ENCODE peak calls at places on chromosomes 2 and 18, in ten cellular contexts. One of them, this sample, is unnamed. For H3K9me3, the result is how much of the 10 kb centered on the place peaks cover.

GRCh38 chr2:217785544-217786045 is 217.2 kb downstream of the TNS1 start:
- DNase-seq in Panc1: peak
- DNase-seq in upper lobe of right lung: peak
- DNase-seq in ascending aorta: peak
- DNase-seq in body of pancreas: peak
- DNase-seq in endodermal cell: peak
- DNase-seq in sigmoid colon: peak
- DNase-seq in gastrocnemius medialis: no peak
- DNase-seq in lower lobe of right lung: peak
- DNase-seq in transverse colon: peak
- DNase-seq in this sample: peak

GRCh38 chr2:111919794-111920608 is 21.6 kb downstream of the MERTK start:
- DNase-seq in sigmoid colon: peak
- DNase-seq in gastrocnemius medialis: no peak
- DNase-seq in Panc1: no peak
- DNase-seq in ascending aorta: peak
- DNase-seq in endodermal cell: peak
- DNase-seq in body of pancreas: peak
- DNase-seq in lower lobe of right lung: peak
- DNase-seq in upper lobe of right lung: peak
- DNase-seq in transverse colon: peak
- DNase-seq in this sample: peak

GRCh38 chr2:152874955-152875354 is 156.5 kb downstream of the ARL6IP6 start:
- DNase-seq in endodermal cell: no peak
- DNase-seq in gastrocnemius medialis: no peak
- DNase-seq in sigmoid colon: no peak
- DNase-seq in upper lobe of right lung: no peak
- DNase-seq in Panc1: no peak
- DNase-seq in transverse colon: no peak
- DNase-seq in ascending aorta: no peak
- DNase-seq in lower lobe of right lung: no peak
- DNase-seq in body of pancreas: no peak
- DNase-seq in this sample: no peak

GRCh38 chr2:218811382-218811781 is 20.2 kb downstream of the PRKAG3 start:
- DNase-seq in Panc1: no peak
- DNase-seq in upper lobe of right lung: peak
- DNase-seq in ascending aorta: no peak
- DNase-seq in body of pancreas: peak
- DNase-seq in transverse colon: no peak
- DNase-seq in gastrocnemius medialis: no peak
- DNase-seq in sigmoid colon: no peak
- DNase-seq in endodermal cell: no peak
- DNase-seq in lower lobe of right lung: peak
- DNase-seq in this sample: no peak

GRCh38 chr2:196729418-196729817 is 70.1 kb downstream of the GTF3C3 start:
- DNase-seq in sigmoid colon: no peak
- DNase-seq in lower lobe of right lung: no peak
- DNase-seq in body of pancreas: peak
- DNase-seq in endodermal cell: no peak
- DNase-seq in ascending aorta: no peak
- DNase-seq in Panc1: no peak
- DNase-seq in transverse colon: no peak
- DNase-seq in gastrocnemius medialis: no peak
- DNase-seq in upper lobe of right lung: no peak
- DNase-seq in this sample: no peak

GRCh38 chr18:23900979-23901378 is 113.6 kb upstream of the TTC39C start:
- DNase-seq in ascending aorta: no peak
- DNase-seq in Panc1: no peak
- DNase-seq in sigmoid colon: no peak
- DNase-seq in transverse colon: no peak
- DNase-seq in lower lobe of right lung: no peak
- DNase-seq in upper lobe of right lung: no peak
- DNase-seq in gastrocnemius medialis: no peak
- DNase-seq in endodermal cell: no peak
- DNase-seq in body of pancreas: peak
- DNase-seq in this sample: no peak

GRCh38 chr2:46669016-46669415 is 189.7 kb downstream of the TMEM247 start:
- DNase-seq in upper lobe of right lung: no peak
- DNase-seq in Panc1: no peak
- DNase-seq in ascending aorta: no peak
- DNase-seq in sigmoid colon: no peak
- DNase-seq in body of pancreas: no peak
- DNase-seq in lower lobe of right lung: no peak
- DNase-seq in transverse colon: no peak
- DNase-seq in endodermal cell: no peak
- DNase-seq in gastrocnemius medialis: no peak
- DNase-seq in this sample: no peak

GRCh38 chr2:236572482-236572881 is 2.9 kb downstream of the ACKR3 start:
- DNase-seq in sigmoid colon: peak
- DNase-seq in body of pancreas: peak
- DNase-seq in gastrocnemius medialis: no peak
- DNase-seq in transverse colon: no peak
- DNase-seq in lower lobe of right lung: no peak
- DNase-seq in endodermal cell: peak
- DNase-seq in ascending aorta: peak
- DNase-seq in upper lobe of right lung: no peak
- DNase-seq in Panc1: no peak
- DNase-seq in this sample: peak

GRCh38 chr2:199230091-199230490 is 227.6 kb downstream of the SATB2 start:
- DNase-seq in endodermal cell: no peak
- DNase-seq in lower lobe of right lung: no peak
- DNase-seq in Panc1: no peak
- DNase-seq in gastrocnemius medialis: no peak
- DNase-seq in upper lobe of right lung: no peak
- DNase-seq in sigmoid colon: no peak
- DNase-seq in ascending aorta: no peak
- DNase-seq in body of pancreas: no peak
- DNase-seq in transverse colon: no peak
- DNase-seq in this sample: no peak

GRCh38 chr18:48098538-48098937 is 168.1 kb upstream of the SMAD2 start:
- DNase-seq in body of pancreas: no peak
- DNase-seq in sigmoid colon: no peak
- DNase-seq in lower lobe of right lung: no peak
- DNase-seq in endodermal cell: no peak
- DNase-seq in upper lobe of right lung: no peak
- DNase-seq in Panc1: no peak
- DNase-seq in ascending aorta: no peak
- DNase-seq in transverse colon: no peak
- DNase-seq in gastrocnemius medialis: no peak
- DNase-seq in this sample: no peak

GRCh38 chr18:2984703-2985261 is 28.2 kb downstream of the LPIN2 start:
- DNase-seq in upper lobe of right lung: no peak
- DNase-seq in sigmoid colon: no peak
- DNase-seq in body of pancreas: peak
- DNase-seq in transverse colon: peak
- DNase-seq in gastrocnemius medialis: no peak
- DNase-seq in ascending aorta: no peak
- DNase-seq in endodermal cell: no peak
- DNase-seq in lower lobe of right lung: no peak
- DNase-seq in Panc1: no peak
- DNase-seq in this sample: no peak

GRCh38 chr2:148853458-148853857 is 21.6 kb upstream of the KIF5C start:
- DNase-seq in sigmoid colon: no peak
- DNase-seq in lower lobe of right lung: no peak
- DNase-seq in Panc1: no peak
- DNase-seq in gastrocnemius medialis: no peak
- DNase-seq in ascending aorta: no peak
- DNase-seq in transverse colon: no peak
- DNase-seq in upper lobe of right lung: no peak
- DNase-seq in endodermal cell: no peak
- DNase-seq in body of pancreas: no peak
- DNase-seq in this sample: no peak

GRCh38 chr2:41869542-41870256 is 178.1 kb upstream of the PKDCC start:
- DNase-seq in gastrocnemius medialis: peak
- DNase-seq in sigmoid colon: peak
- DNase-seq in endodermal cell: peak
- DNase-seq in ascending aorta: peak
- DNase-seq in upper lobe of right lung: peak
- DNase-seq in lower lobe of right lung: peak
- DNase-seq in body of pancreas: peak
- DNase-seq in Panc1: peak
- DNase-seq in transverse colon: peak
- DNase-seq in this sample: peak

GRCh38 chr2:41872646-41873045 is 175.2 kb upstream of the PKDCC start:
- DNase-seq in ascending aorta: no peak
- DNase-seq in gastrocnemius medialis: no peak
- DNase-seq in endodermal cell: no peak
- DNase-seq in sigmoid colon: no peak
- DNase-seq in transverse colon: no peak
- DNase-seq in upper lobe of right lung: no peak
- DNase-seq in body of pancreas: no peak
- DNase-seq in lower lobe of right lung: no peak
- DNase-seq in Panc1: no peak
- DNase-seq in this sample: no peak

GRCh38 chr2:41870257-41870570 is 177.6 kb upstream of the PKDCC start:
- DNase-seq in lower lobe of right lung: no peak
- DNase-seq in transverse colon: no peak
- DNase-seq in ascending aorta: no peak
- DNase-seq in Panc1: no peak
- DNase-seq in endodermal cell: no peak
- DNase-seq in sigmoid colon: no peak
- DNase-seq in body of pancreas: no peak
- DNase-seq in gastrocnemius medialis: no peak
- DNase-seq in upper lobe of right lung: no peak
- DNase-seq in this sample: no peak

GRCh38 chr2:41873102-41873501 is 174.7 kb upstream of the PKDCC start:
- DNase-seq in gastrocnemius medialis: no peak
- DNase-seq in body of pancreas: no peak
- DNase-seq in sigmoid colon: no peak
- DNase-seq in lower lobe of right lung: no peak
- DNase-seq in transverse colon: no peak
- DNase-seq in ascending aorta: no peak
- DNase-seq in upper lobe of right lung: no peak
- DNase-seq in endodermal cell: no peak
- DNase-seq in Panc1: no peak
- DNase-seq in this sample: no peak

DNA sequence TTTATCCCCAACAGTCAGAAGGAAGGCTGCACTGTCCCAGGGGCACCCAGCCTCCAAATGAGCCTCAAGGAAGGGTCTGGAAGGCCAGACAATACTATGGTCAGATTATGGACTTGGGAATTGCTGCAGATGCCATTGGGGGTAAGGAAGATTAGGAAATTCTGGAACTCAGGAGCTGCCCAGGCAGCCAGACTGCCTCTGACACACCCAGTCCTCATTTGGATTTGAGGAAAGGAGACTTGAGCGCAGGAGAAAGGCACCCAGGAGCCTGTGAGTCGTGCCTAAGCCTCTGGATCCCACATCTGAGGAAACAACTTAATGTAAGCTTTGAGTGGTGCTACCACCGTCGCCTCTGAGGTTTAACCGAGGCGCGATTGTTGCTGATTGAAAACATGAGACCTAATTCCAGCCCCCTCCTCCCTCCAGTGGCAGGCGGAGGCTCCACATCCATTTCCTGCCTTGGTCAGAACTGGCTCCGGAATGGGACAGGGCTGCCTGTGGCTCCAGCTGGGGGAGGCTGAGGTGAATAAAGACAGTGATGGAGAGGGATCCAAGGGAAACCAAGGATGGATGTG is 176.8 kb upstream of the PKDCC start:
- DNase-seq in gastrocnemius medialis: no peak
- DNase-seq in ascending aorta: no peak
- DNase-seq in body of pancreas: no peak
- DNase-seq in Panc1: no peak
- DNase-seq in sigmoid colon: no peak
- DNase-seq in endodermal cell: peak
- DNase-seq in upper lobe of right lung: no peak
- DNase-seq in lower lobe of right lung: no peak
- DNase-seq in transverse colon: no peak
- DNase-seq in this sample: no peak
- TF ChIP-seq CTCF in gastrocnemius medialis: no peak
- TF ChIP-seq CTCF in ascending aorta: peak
- TF ChIP-seq CTCF in body of pancreas: no peak
- TF ChIP-seq CTCF in Panc1: no peak
- TF ChIP-seq CTCF in sigmoid colon: no peak
- TF ChIP-seq CTCF in endodermal cell: peak
- TF ChIP-seq CTCF in upper lobe of right lung: no peak
- TF ChIP-seq CTCF in lower lobe of right lung: peak
- TF ChIP-seq CTCF in transverse colon: no peak
- TF ChIP-seq CTCF in this sample: peak

GRCh38 chr18:66395671-66396218 is 208.1 kb downstream of the CDH19 start:
- DNase-seq in transverse colon: no peak
- DNase-seq in gastrocnemius medialis: no peak
- DNase-seq in ascending aorta: no peak
- DNase-seq in sigmoid colon: no peak
- DNase-seq in Panc1: no peak
- DNase-seq in upper lobe of right lung: no peak
- DNase-seq in endodermal cell: no peak
- DNase-seq in lower lobe of right lung: no peak
- DNase-seq in body of pancreas: no peak
- DNase-seq in this sample: no peak
- H3K9me3 ChIP-seq in transverse colon: under half
- H3K9me3 ChIP-seq in gastrocnemius medialis: under half
- H3K9me3 ChIP-seq in ascending aorta: under half
- H3K9me3 ChIP-seq in sigmoid colon: under half
- H3K9me3 ChIP-seq in Panc1: under half
- H3K9me3 ChIP-seq in upper lobe of right lung: under half
- H3K9me3 ChIP-seq in endodermal cell: under half
- H3K9me3 ChIP-seq in lower lobe of right lung: under half
- H3K9me3 ChIP-seq in body of pancreas: under half
- H3K9me3 ChIP-seq in this sample: under half

GRCh38 chr18:61308795-61309393 is 24.3 kb upstream of the CDH20 start:
- DNase-seq in ascending aorta: no peak
- DNase-seq in upper lobe of right lung: no peak
- DNase-seq in gastrocnemius medialis: no peak
- DNase-seq in endodermal cell: no peak
- DNase-seq in lower lobe of right lung: no peak
- DNase-seq in transverse colon: no peak
- DNase-seq in Panc1: no peak
- DNase-seq in body of pancreas: no peak
- DNase-seq in sigmoid colon: no peak
- DNase-seq in this sample: no peak
- TF ChIP-seq CTCF in ascending aorta: no peak
- TF ChIP-seq CTCF in upper lobe of right lung: no peak
- TF ChIP-seq CTCF in gastrocnemius medialis: no peak
- TF ChIP-seq CTCF in endodermal cell: no peak
- TF ChIP-seq CTCF in lower lobe of right lung: no peak
- TF ChIP-seq CTCF in transverse colon: no peak
- TF ChIP-seq CTCF in Panc1: no peak
- TF ChIP-seq CTCF in body of pancreas: no peak
- TF ChIP-seq CTCF in sigmoid colon: no peak
- TF ChIP-seq CTCF in this sample: no peak

GRCh38 chr2:123512547-123512946 is 512.5 kb upstream of the CNTNAP5 start:
- DNase-seq in sigmoid colon: no peak
- DNase-seq in upper lobe of right lung: no peak
- DNase-seq in endodermal cell: no peak
- DNase-seq in transverse colon: no peak
- DNase-seq in body of pancreas: no peak
- DNase-seq in lower lobe of right lung: no peak
- DNase-seq in Panc1: no peak
- DNase-seq in gastrocnemius medialis: no peak
- DNase-seq in ascending aorta: no peak
- DNase-seq in this sample: no peak

GRCh38 chr2:123518387-123518786 is 506.7 kb upstream of the CNTNAP5 start:
- DNase-seq in gastrocnemius medialis: no peak
- DNase-seq in sigmoid colon: no peak
- DNase-seq in Panc1: no peak
- DNase-seq in ascending aorta: no peak
- DNase-seq in lower lobe of right lung: no peak
- DNase-seq in endodermal cell: no peak
- DNase-seq in transverse colon: no peak
- DNase-seq in body of pancreas: no peak
- DNase-seq in upper lobe of right lung: no peak
- DNase-seq in this sample: no peak

GRCh38 chr2:123514808-123515207 is 510.3 kb upstream of the CNTNAP5 start:
- DNase-seq in gastrocnemius medialis: no peak
- DNase-seq in sigmoid colon: no peak
- DNase-seq in upper lobe of right lung: no peak
- DNase-seq in body of pancreas: no peak
- DNase-seq in Panc1: no peak
- DNase-seq in transverse colon: no peak
- DNase-seq in endodermal cell: peak
- DNase-seq in ascending aorta: no peak
- DNase-seq in lower lobe of right lung: no peak
- DNase-seq in this sample: no peak

GRCh38 chr2:123513351-123513750 is 511.7 kb upstream of the CNTNAP5 start:
- DNase-seq in transverse colon: no peak
- DNase-seq in body of pancreas: no peak
- DNase-seq in sigmoid colon: no peak
- DNase-seq in Panc1: no peak
- DNase-seq in lower lobe of right lung: no peak
- DNase-seq in ascending aorta: no peak
- DNase-seq in gastrocnemius medialis: no peak
- DNase-seq in upper lobe of right lung: no peak
- DNase-seq in endodermal cell: no peak
- DNase-seq in this sample: no peak
- H3K9me3 ChIP-seq in transverse colon: under half
- H3K9me3 ChIP-seq in body of pancreas: under half
- H3K9me3 ChIP-seq in sigmoid colon: under half
- H3K9me3 ChIP-seq in Panc1: under half
- H3K9me3 ChIP-seq in lower lobe of right lung: under half
- H3K9me3 ChIP-seq in ascending aorta: under half
- H3K9me3 ChIP-seq in gastrocnemius medialis: under half
- H3K9me3 ChIP-seq in upper lobe of right lung: under half
- H3K9me3 ChIP-seq in endodermal cell: under half
- H3K9me3 ChIP-seq in this sample: under half